ENCODE peak calls at places on chromosomes 12 and 14, in nine cellular contexts. V, I, O, F, D, X, A, R and P are unnamed samples.

GRCh38 chr14:75090353-75090752 is 20.9 kb downstream of the ZC2HC1C start:
- DNase-seq in V (no peak), I (peak), O (no peak), F (no peak), D (no peak), X (no peak), A (no peak), R (no peak), P (no peak)

GRCh38 chr12:110744176-110744575 is 1.5 kb upstream of the PPP1CC start:
- DNase-seq in V (peak), I (peak), O (no peak), F (peak), D (peak), X (peak), A (no peak), R (no peak), P (no peak)

GRCh38 chr12:106049105-106049504 is 89.6 kb downstream of the NUAK1 start:
- DNase-seq in V (no peak), I (no peak), O (no peak), F (no peak), D (no peak), X (no peak), A (no peak), R (no peak), P (no peak)

GRCh38 chr14:92703516-92703915 is 44.9 kb downstream of the LGMN start:
- DNase-seq in V (no peak), I (no peak), O (no peak), F (no peak), D (no peak), X (no peak), A (no peak), R (no peak), P (no peak)

GRCh38 chr14:85688024-85688423 is 158.1 kb downstream of the FLRT2 start:
- DNase-seq in V (peak), I (peak), O (no peak), F (no peak), D (peak), X (no peak), A (no peak), R (no peak), P (no peak)

GRCh38 chr14:99644723-99645544 is at the start of gene HHIPL1:
- DNase-seq in V (peak), I (peak), O (no peak), F (peak), D (peak), X (peak), A (no peak), R (no peak), P (no peak)

GRCh38 chr14:75711134-75711795 is 50.2 kb downstream of the TTLL5 start:
- DNase-seq in V (peak), I (peak), O (no peak), F (peak), D (peak), X (peak), A (no peak), R (peak), P (peak)

GRCh38 chr12:6195665-6196535 is 4.3 kb upstream of the CD9 start:
- DNase-seq in V (peak), I (peak), O (peak), F (peak), D (peak), X (peak), A (peak), R (peak), P (peak)

GRCh38 chr14:93150227-93151206 is 34.2 kb downstream of the MOAP1 start:
- DNase-seq in V (no peak), I (no peak), O (no peak), F (no peak), D (no peak), X (no peak), A (no peak), R (no peak), P (peak)

GRCh38 chr12:68449196-68449595 is 117.0 kb upstream of the MDM1 start:
- DNase-seq in V (no peak), I (no peak), O (no peak), F (no peak), D (no peak), X (no peak), A (no peak), R (no peak), P (no peak)

GRCh38 chr12:23350808-23351207 is 598.7 kb downstream of the SOX5 start:
- DNase-seq in V (no peak), I (no peak), O (no peak), F (no peak), D (no peak), X (no peak), A (no peak), R (no peak), P (no peak)

GRCh38 chr12:27198036-27198435 is 46.0 kb upstream of the STK38L start:
- DNase-seq in V (peak), I (peak), O (no peak), F (no peak), D (peak), X (peak), A (no peak), R (no peak), P (no peak)

GRCh38 chr12:5102261-5102789 is 58.6 kb downstream of the KCNA5 start:
- DNase-seq in V (peak), I (peak), O (no peak), F (peak), D (peak), X (no peak), A (no peak), R (no peak), P (no peak)

GRCh38 chr12:75986001-75986739 is 45.4 kb downstream of the PHLDA1 start:
- DNase-seq in V (no peak), I (no peak), O (no peak), F (no peak), D (no peak), X (peak), A (no peak), R (no peak), P (peak)

GRCh38 chr14:91261115-91261514 is 16.6 kb upstream of the GPR68 start:
- DNase-seq in V (no peak), I (no peak), O (no peak), F (no peak), D (no peak), X (no peak), A (peak), R (no peak), P (no peak)

GRCh38 chr14:68374682-68375081 is 418.2 kb downstream of the ZFP36L1 start:
- DNase-seq in V (no peak), I (no peak), O (no peak), F (no peak), D (no peak), X (peak), A (no peak), R (no peak), P (no peak)

GRCh38 chr12:78096909-78097597 is 266.4 kb downstream of the NAV3 start:
- DNase-seq in V (peak), I (peak), O (no peak), F (peak), D (peak), X (no peak), A (no peak), R (no peak), P (no peak)

GRCh38 chr14:100864206-100864605 is 38.3 kb downstream of the MEG3 start:
- DNase-seq in V (no peak), I (no peak), O (peak), F (no peak), D (no peak), X (no peak), A (no peak), R (no peak), P (peak)

GRCh38 chr14:63905370-63905769 is 52.6 kb downstream of the SYNE2 start:
- DNase-seq in V (no peak), I (no peak), O (no peak), F (no peak), D (no peak), X (no peak), A (no peak), R (no peak), P (no peak)

GRCh38 chr14:95290021-95290420 is 29.7 kb downstream of the CLMN start:
- DNase-seq in V (no peak), I (no peak), O (no peak), F (no peak), D (no peak), X (no peak), A (no peak), R (no peak), P (no peak)

GRCh38 chr14:104550340-104550848 is 29.2 kb upstream of the C14orf180 start:
- DNase-seq in V (no peak), I (no peak), O (no peak), F (no peak), D (no peak), X (no peak), A (no peak), R (no peak), P (no peak)

GRCh38 chr12:46717848-46718247 is 107.9 kb downstream of the SLC38A4 start:
- DNase-seq in V (no peak), I (peak), O (no peak), F (no peak), D (no peak), X (no peak), A (no peak), R (no peak), P (no peak)

GRCh38 chr14:100384819-100385813 is 62.0 kb downstream of the SLC25A47 start:
- DNase-seq in V (peak), I (peak), O (no peak), F (peak), D (peak), X (peak), A (no peak), R (no peak), P (peak)

GRCh38 chr14:79136437-79137430 is 966.6 kb downstream of the NRXN3 start:
- DNase-seq in V (no peak), I (no peak), O (no peak), F (no peak), D (no peak), X (no peak), A (no peak), R (no peak), P (no peak)

GRCh38 chr12:93857917-93858513 is 180.8 kb downstream of the CRADD start:
- DNase-seq in V (no peak), I (no peak), O (no peak), F (no peak), D (no peak), X (no peak), A (no peak), R (no peak), P (no peak)

GRCh38 chr14:76917158-76917596 is 91.0 kb downstream of the LRRC74A start:
- DNase-seq in V (peak), I (peak), O (no peak), F (peak), D (peak), X (peak), A (no peak), R (peak), P (peak)

GRCh38 chr12:89247541-89247942 is 104.8 kb downstream of the DUSP6 start:
- DNase-seq in V (no peak), I (no peak), O (no peak), F (no peak), D (peak), X (no peak), A (no peak), R (no peak), P (no peak)

GRCh38 chr14:94536836-94537235 is 24.4 kb upstream of the SERPINA4 start:
- DNase-seq in V (no peak), I (peak), O (no peak), F (no peak), D (peak), X (no peak), A (no peak), R (no peak), P (no peak)

GRCh38 chr14:87113286-87113685 is 879.7 kb downstream of the GALC start:
- DNase-seq in V (no peak), I (no peak), O (no peak), F (no peak), D (no peak), X (no peak), A (no peak), R (no peak), P (no peak)

GRCh38 chr14:64082837-64083236 is 211.3 kb downstream of the ESR2 start:
- DNase-seq in V (no peak), I (peak), O (no peak), F (no peak), D (peak), X (no peak), A (no peak), R (no peak), P (no peak)

GRCh38 chr14:52650774-52651173 is 44.6 kb downstream of the ERO1A start:
- DNase-seq in V (no peak), I (peak), O (no peak), F (no peak), D (peak), X (peak), A (no peak), R (no peak), P (no peak)

GRCh38 chr14:23402296-23403138 is 5.6 kb downstream of the MYH6 start:
- DNase-seq in V (no peak), I (no peak), O (no peak), F (no peak), D (no peak), X (peak), A (no peak), R (no peak), P (no peak)